ENCODE peak calls at places on chromosomes 1 and 21, in seven cellular contexts. X is SK-N-SH; O is neural progenitor cell; P is CD8-positive, alpha-beta memory T cell; E is cardiac muscle cell; B is left ventricle myocardium inferior; J is Peyer's patch. M is an unnamed sample. For H3K27me3 and H3K36me3, the result is how much of the 10 kb centered on the place peaks cover.

GRCh38 chr1:209080170-209080781 is 503.2 kb upstream of the CAMK1G start:
- DNase-seq in X (no peak), O (no peak), P (no peak), E (no peak), B (no peak), J (no peak), M (no peak)

GRCh38 chr1:235011064-235011598 is 117.5 kb downstream of the TOMM20 start:
- DNase-seq in X (no peak), O (no peak), P (peak), E (no peak), B (no peak), J (no peak), M (no peak)

GRCh38 chr1:109624215-109625010 is 4.8 kb downstream of the AMPD2 start:
- DNase-seq in X (peak), O (no peak), P (peak), E (no peak), B (no peak), J (peak), M (peak)

GRCh38 chr1:168187180-168187579 is 8.4 kb downstream of the TIPRL start:
- DNase-seq in X (no peak), O (no peak), P (no peak), E (no peak), B (no peak), J (no peak), M (no peak)

GRCh38 chr1:246769306-246769705 is 45.1 kb downstream of the SCCPDH start:
- DNase-seq in X (no peak), O (no peak), P (no peak), E (no peak), B (peak), J (no peak), M (no peak)

GRCh38 chr1:119799599-119800177 is 11.6 kb downstream of the REG4 start:
- DNase-seq in X (no peak), O (no peak), P (peak), E (no peak), B (no peak), J (no peak), M (no peak)

GRCh38 chr21:45320261-45320990 is 32.7 kb upstream of the POFUT2 start:
- DNase-seq in X (peak), O (no peak), P (no peak), E (no peak), B (peak), J (no peak), M (peak)

GRCh38 chr1:31416101-31416736 is 3.2 kb downstream of the SERINC2 start:
- DNase-seq in X (no peak), O (no peak), P (no peak), E (no peak), B (no peak), J (no peak), M (peak)

GRCh38 chr1:229374485-229374884 is 31.6 kb upstream of the CCSAP start:
- DNase-seq in X (no peak), O (no peak), P (no peak), E (no peak), B (no peak), J (no peak), M (no peak)

DNA sequence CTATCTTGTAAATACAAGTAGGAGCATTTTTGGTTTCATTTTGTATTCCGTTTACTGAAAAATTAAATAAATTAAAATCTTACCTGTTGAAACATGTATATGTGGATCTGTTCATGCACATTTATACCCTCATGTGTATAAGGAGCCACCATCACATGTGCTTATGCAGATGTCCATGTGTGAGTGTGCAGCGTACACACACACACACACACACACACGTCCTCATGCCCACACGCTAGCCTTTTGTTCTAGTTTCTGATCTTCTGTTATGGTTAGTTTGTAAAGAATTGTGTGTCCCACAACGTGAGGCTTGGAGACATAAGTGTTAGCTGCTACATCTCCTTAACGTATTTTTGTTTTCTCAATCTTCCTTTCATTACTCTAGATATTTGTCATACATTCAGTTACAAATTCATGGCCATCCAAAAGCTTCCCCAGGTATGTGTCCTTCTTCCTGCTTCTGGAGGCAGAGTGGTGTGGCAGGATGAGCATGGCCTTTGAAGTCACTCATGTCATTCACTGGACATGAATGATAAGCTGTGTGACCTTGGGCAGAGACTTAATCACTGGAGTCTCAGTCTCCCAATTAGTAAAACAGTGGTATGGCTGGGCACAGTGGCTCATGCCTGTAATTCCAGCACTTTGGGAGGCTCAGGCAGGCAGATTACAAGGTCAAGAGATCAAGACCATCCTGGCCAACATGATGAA is 54.6 kb downstream of the TENT5C start:
- DNase-seq in X (no peak), O (no peak), P (no peak), E (no peak), B (no peak), J (no peak), M (no peak)
- H3K27me3 ChIP-seq in X (under half), O (under half), P (under half), E (under half), B (under half), J (under half), M (under half)

DNA sequence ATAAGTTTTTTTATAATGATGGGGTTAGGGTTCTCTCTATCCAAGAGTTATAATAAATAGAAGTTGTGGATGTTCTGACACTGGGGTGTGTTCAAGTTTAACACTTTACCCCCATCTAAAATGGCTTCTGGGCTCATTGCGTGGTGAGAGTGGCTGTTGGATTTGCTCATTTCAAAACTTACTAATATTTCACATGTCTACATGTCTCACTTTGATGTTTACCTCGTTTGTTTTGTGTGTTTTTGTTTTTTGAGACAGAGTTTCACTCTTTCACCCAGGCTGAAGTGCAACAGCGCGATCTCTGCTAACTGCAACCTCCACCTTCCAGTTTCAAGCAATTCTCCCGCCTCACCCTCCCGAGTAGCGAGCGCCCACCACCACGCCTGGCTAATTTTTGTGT is 3.7 kb downstream of the RRP1B start:
- DNase-seq in X (no peak), O (no peak), P (no peak), E (no peak), B (no peak), J (no peak), M (no peak)
- H3K36me3 ChIP-seq in X (under half), O (under half), P (under half), E (under half), B (under half), J (under half), M (under half)

DNA sequence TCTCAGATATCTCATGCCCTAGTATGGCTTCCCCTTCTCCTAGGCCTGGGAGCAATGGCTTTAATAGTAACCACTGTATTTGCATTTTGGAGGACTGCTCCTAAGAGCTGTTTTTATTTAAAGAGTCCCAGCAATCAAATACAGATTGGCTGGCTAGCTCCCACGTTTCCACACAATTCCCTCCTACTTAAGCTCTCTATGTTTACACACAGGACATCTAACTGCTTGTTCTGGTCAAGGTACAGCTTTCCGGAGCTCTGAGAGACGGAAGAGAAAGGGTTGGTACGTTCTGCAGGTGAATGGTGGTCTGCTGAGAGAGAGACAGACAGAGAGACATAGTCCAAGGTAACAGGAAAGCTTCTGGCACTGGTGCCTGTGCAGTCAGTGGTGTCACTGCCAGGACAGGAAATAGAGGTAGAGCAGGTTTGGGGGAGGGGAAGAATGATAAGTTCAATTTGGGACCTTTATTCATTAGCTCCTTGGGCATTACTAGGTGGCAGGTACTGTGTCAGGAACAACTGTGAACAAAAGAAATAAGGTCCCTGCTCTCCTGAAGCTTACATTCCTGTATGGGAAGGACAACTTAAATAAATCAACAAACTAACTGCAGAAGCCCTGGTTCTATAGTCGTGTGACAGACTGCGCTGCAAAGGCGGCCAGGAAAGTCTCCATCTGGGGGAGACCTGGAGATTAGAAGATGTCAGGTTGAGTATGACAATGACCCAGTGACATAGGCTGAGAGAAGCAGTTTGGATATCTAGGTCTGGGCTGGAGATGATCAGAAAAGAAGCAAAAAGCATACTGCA is 1.2 kb upstream of the SLC25A33 start:
- DNase-seq in X (no peak), O (no peak), P (no peak), E (no peak), B (no peak), J (no peak), M (no peak)
- H3K4me3 ChIP-seq in X (no peak), O (no peak), P (no peak), E (no peak), B (no peak), J (peak), M (no peak)

DNA sequence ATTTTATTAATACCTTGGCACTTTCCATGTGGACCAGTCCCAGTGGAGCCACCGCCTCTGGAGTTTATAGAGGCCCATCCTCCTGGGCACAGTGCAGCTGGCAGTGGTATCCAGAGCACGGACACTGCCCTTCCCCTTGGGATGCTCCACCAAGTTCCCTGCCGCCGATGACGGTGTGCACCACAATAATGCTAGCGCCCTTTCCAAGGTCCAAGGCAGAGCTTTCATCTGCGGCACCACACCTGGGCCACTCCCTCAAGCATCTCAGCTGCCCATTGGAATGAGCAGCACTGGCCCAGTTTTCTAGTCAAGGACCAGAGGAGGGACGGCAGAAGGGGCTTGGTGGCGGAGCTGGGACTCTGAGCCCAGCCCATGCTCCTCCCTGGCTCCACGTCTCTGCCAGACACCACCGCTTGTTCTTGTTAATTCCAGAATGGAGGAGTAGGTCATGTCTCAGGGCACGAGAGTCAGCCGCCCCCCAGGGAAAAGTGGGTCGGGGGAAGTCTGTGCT is 24.5 kb downstream of the SIM2 start:
- DNase-seq in X (no peak), O (no peak), P (no peak), E (no peak), B (no peak), J (no peak), M (peak)
- H3K27me3 ChIP-seq in X (under half), O (under half), P (under half), E (under half), B (half or more), J (under half), M (under half)

GRCh38 chr1:198935371-198935921 is 296.6 kb downstream of the PTPRC start:
- DNase-seq in X (peak), O (peak), P (peak), E (peak), B (peak), J (peak), M (no peak)
- H3K36me3 ChIP-seq in X (under half), O (under half), P (under half), E (under half), B (under half), J (under half), M (under half)

GRCh38 chr1:43206721-43207228 is 34.6 kb downstream of the CFAP57 start:
- DNase-seq in X (no peak), O (peak), P (no peak), E (peak), B (peak), J (no peak), M (peak)
- H3K4me3 ChIP-seq in X (peak), O (no peak), P (no peak), E (no peak), B (peak), J (no peak), M (no peak)

GRCh38 chr1:220887202-220887867 is 8.1 kb downstream of the HLX start:
- DNase-seq in X (peak), O (peak), P (no peak), E (peak), B (no peak), J (no peak), M (peak)
- H3K27me3 ChIP-seq in X (under half), O (half or more), P (under half), E (half or more), B (half or more), J (under half), M (half or more)

DNA sequence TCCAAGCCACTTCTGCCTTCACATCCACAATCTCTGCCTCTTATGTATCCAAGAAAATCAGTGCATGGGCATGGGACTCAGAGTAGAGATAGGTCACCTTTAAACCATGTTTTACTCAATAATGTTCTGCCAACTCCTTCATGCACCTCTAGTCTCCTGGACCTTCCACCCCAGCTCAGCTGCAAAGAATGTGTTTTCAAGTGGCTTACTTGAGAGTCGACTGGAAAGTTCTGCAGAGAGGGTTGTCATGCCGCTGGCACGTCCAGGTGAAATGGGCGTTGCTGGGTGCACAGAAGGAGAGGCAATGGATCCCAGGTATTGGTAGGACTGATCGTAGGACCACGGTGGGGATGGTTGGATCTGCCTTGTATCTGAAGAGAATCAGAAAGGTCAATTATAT is 130.3 kb downstream of the CLIC6 start:
- DNase-seq in X (no peak), O (no peak), P (no peak), E (no peak), B (no peak), J (no peak), M (no peak)
- H3K36me3 ChIP-seq in X (half or more), O (under half), P (half or more), E (under half), B (under half), J (under half), M (under half)

DNA sequence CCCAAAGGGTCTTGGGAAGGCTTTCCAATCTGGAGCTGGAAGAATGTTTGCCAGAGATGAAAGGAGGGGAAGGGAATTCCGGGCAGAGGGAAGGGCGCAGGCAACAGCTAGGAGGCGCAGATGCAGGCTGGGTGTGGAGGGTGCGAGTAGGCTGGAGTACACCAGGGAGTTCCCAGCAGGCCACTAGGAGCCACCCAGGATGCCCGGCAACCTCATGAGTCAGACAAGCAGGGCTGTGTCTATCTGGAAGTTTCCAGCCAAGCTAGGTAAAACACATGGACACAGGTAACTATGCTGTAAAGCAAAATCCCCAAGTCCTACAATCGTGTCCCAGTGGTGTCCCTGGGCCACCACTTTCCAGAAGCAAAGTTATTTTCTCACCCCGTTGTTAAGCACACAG is 998 bp upstream of the NBL1 start:
- DNase-seq in X (peak), O (no peak), P (no peak), E (no peak), B (no peak), J (no peak), M (peak)
- H3K4me3 ChIP-seq in X (no peak), O (no peak), P (peak), E (no peak), B (peak), J (peak), M (no peak)

M was measured in H7.